ENCODE peak calls at places on chromosomes 6 and 20, in six cellular contexts. W, H, Q, U, A and L are unnamed samples.
A peak's percentile ranks its signal among the peaks of the same experiment; 100 is the strongest.

GRCh38 chr6:31874084-31874670 is 4.6 kb downstream of the SLC44A4 start:
- DNase-seq in W (no peak), H (no peak), Q (no peak), U (no peak), A (no peak), L (no peak)

GRCh38 chr6:151445482-151445881 is 6.4 kb downstream of the RMND1 start:
- DNase-seq in W (no peak), H (no peak), Q (no peak), U (no peak), A (no peak), L (no peak)

GRCh38 chr20:46040902-46041535 is 12.0 kb downstream of the SLC12A5 start:
- DNase-seq in W (peak; percentile 24), H (no peak), Q (peak; percentile 47), U (no peak), A (no peak), L (peak; percentile 29)

GRCh38 chr6:3431994-3432393 is 24.9 kb downstream of the SLC22A23 start:
- DNase-seq in W (no peak), H (no peak), Q (no peak), U (no peak), A (no peak), L (no peak)

GRCh38 chr6:30007132-30007764 is 53.8 kb upstream of the POLR1H start:
- DNase-seq in W (no peak), H (no peak), Q (no peak), U (no peak), A (no peak), L (peak; percentile 47)

GRCh38 chr6:39029156-39030011 is 19.2 kb upstream of the GLP1R start:
- DNase-seq in W (peak; percentile 4), H (no peak), Q (peak; percentile 22), U (no peak), A (peak; percentile 69), L (no peak)

GRCh38 chr20:18310592-18310991 is 22.3 kb downstream of the ZNF133 start:
- DNase-seq in W (no peak), H (no peak), Q (no peak), U (no peak), A (no peak), L (no peak)

GRCh38 chr20:18466574-18466893 is 296 bp downstream of the DZANK1 start:
- DNase-seq in W (no peak), H (no peak), Q (no peak), U (no peak), A (peak; percentile 87), L (no peak)

GRCh38 chr6:28543671-28544131 is 18.0 kb downstream of the GPX5 start:
- DNase-seq in W (peak; percentile 10), H (no peak), Q (no peak), U (no peak), A (peak; percentile 12), L (no peak)

DNA sequence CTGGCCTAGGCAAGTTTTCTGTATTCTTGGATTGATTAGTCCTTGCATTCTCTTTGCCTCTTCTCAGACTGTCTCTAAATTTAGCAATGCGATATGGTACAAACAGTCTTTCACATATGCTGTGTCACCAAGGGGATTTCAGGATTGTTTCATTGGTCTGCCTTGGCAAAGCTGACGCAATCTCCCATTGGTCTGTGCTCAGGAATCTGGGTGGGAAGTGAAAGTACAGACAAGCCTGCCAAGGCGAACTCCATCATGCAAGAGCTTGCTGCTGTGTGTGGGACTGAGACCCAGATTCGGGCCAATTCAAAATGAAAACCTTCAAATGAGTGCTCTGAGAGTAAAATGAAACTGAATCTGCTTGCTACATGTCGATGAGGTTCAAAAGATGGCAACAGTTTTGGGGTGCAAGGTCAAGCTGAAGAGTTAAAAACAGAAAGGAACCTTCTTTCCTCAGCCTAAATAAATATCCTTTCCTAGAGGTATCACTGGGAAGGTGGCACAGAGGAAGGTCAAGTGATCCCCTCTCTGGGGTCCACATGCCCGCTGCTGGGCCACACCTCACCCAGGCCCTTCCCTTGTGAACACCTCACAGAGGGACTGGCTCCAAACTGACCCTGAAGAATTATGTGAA is 198.8 kb upstream of the PREP start:
- DNase-seq in W (peak; percentile 98), H (peak; percentile 51), Q (peak; percentile 36), U (no peak), A (no peak), L (peak; percentile 50)
- H3K4me3 ChIP-seq in W (no peak overlapping the region), H (peak overlapping the region; percentile 4), Q (peak overlapping the region; percentile 16), U (no peak overlapping the region), A (peak overlapping the region; percentile 54), L (no peak overlapping the region)

GRCh38 chr6:35678021-35678654 is 10.6 kb downstream of the FKBP5 start:
- DNase-seq in W (no peak), H (no peak), Q (no peak), U (no peak), A (no peak), L (no peak)

GRCh38 chr6:35679399-35679798 is 9.3 kb downstream of the FKBP5 start:
- DNase-seq in W (no peak), H (no peak), Q (no peak), U (no peak), A (no peak), L (no peak)

GRCh38 chr6:35675871-35676459 is 12.8 kb downstream of the FKBP5 start:
- DNase-seq in W (no peak), H (no peak), Q (no peak), U (no peak), A (no peak), L (no peak)

GRCh38 chr6:35678814-35679213 is 9.9 kb downstream of the FKBP5 start:
- DNase-seq in W (no peak), H (no peak), Q (no peak), U (no peak), A (no peak), L (no peak)

GRCh38 chr6:35677456-35677855 is 11.3 kb downstream of the FKBP5 start:
- DNase-seq in W (no peak), H (no peak), Q (no peak), U (no peak), A (no peak), L (peak; percentile 54)
- TF ChIP-seq EP300 in W (no peak), H (no peak), Q (no peak), U (no peak), A (no peak), L (no peak)

GRCh38 chr6:159904497-159904911 is 13.7 kb downstream of the MAS1 start:
- DNase-seq in W (no peak), H (no peak), Q (no peak), U (no peak), A (no peak), L (no peak)

GRCh38 chr6:159898519-159898918 is 7.7 kb downstream of the MAS1 start:
- DNase-seq in W (no peak), H (no peak), Q (no peak), U (no peak), A (no peak), L (no peak)

GRCh38 chr6:159897603-159898002 is 6.8 kb downstream of the MAS1 start:
- DNase-seq in W (no peak), H (no peak), Q (no peak), U (no peak), A (no peak), L (no peak)

GRCh38 chr6:159894991-159895390 is 4.2 kb downstream of the MAS1 start:
- DNase-seq in W (no peak), H (no peak), Q (no peak), U (no peak), A (no peak), L (peak; percentile 54)

GRCh38 chr6:159899994-159900745 is 9.4 kb downstream of the MAS1 start:
- DNase-seq in W (peak; percentile 70), H (no peak), Q (no peak), U (no peak), A (no peak), L (no peak)
- H3K4me3 ChIP-seq in W (no peak overlapping the region), H (no peak overlapping the region), Q (no peak overlapping the region), U (no peak overlapping the region), A (no peak overlapping the region), L (no peak overlapping the region)

GRCh38 chr6:111602481-111603404 is 2.9 kb downstream of the TRAF3IP2 start:
- DNase-seq in W (no peak), H (no peak), Q (no peak), U (no peak), A (no peak), L (no peak)

GRCh38 chr6:111605100-111605748 is 454 bp downstream of the TRAF3IP2 start:
- DNase-seq in W (peak; percentile 29), H (peak; percentile 50), Q (no peak), U (peak; percentile 43), A (no peak), L (peak; percentile 53)

GRCh38 chr6:111603648-111604047 is 2.0 kb downstream of the TRAF3IP2 start:
- DNase-seq in W (no peak), H (no peak), Q (no peak), U (no peak), A (no peak), L (no peak)

GRCh38 chr6:111606620-111607115 is 990 bp upstream of the TRAF3IP2 start:
- DNase-seq in W (no peak), H (no peak), Q (no peak), U (no peak), A (no peak), L (no peak)

GRCh38 chr6:111604259-111605099 is 1.2 kb downstream of the TRAF3IP2 start:
- DNase-seq in W (no peak), H (peak; percentile 40), Q (no peak), U (no peak), A (no peak), L (peak; percentile 49)
- TF ChIP-seq EP300 in W (no peak), H (peak; percentile 86), Q (no peak), U (no peak), A (no peak), L (peak; percentile 69)

DNA sequence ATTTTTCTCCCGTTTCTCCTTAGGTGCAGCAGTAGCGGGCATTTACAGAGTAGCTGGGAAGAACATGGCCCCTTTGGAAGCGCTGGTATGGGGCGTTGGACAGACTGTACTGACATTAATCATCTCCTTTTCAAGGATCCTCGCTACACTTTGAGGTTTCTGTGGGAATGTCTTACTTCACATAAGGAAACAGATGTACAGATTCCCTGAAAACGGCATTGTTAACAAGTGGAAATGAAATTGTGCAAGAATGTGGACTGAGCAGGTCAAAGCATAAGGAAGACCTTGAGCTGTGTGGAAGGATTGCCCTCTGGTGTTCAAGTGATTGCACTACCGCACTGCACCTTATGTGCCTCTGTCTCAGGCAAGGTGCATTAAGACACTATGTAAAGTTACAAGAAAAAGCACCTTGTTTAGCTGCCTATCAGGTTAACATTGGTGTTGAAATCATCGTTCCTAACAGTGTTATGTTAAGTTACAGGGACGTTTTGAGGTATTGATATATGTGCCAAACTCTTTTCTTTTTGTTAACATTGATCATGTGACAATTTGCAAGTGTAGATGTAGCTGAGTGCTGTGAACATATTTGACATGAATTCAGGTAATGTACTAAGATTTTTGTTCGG is 38.0 kb downstream of the TMEM170B start:
- DNase-seq in W (peak; percentile 84), H (no peak), Q (peak; percentile 82), U (peak; percentile 41), A (peak; percentile 46), L (peak; percentile 61)
- H3K4me3 ChIP-seq in W (no peak overlapping the region), H (no peak overlapping the region), Q (no peak overlapping the region), U (no peak overlapping the region), A (no peak overlapping the region), L (no peak overlapping the region)